ENCODE peak calls at places on chromosomes 6 and 20, in six cellular contexts. Y, P, A, E, I and H are unnamed samples.

GRCh38 chr6:36082318-36082717 is 48.0 kb upstream of the MAPK13 start:
- DNase-seq in Y (no peak), P (no peak), A (no peak), E (no peak), I (no peak), H (no peak)

GRCh38 chr20:8152183-8152582 is 20.1 kb downstream of the PLCB1 start:
- DNase-seq in Y (no peak), P (no peak), A (no peak), E (peak; percentile 61), I (peak; percentile 65), H (no peak)

GRCh38 chr20:32636278-32636677 is 37.5 kb downstream of the C20orf203 start:
- DNase-seq in Y (no peak), P (no peak), A (no peak), E (no peak), I (peak; percentile 44), H (no peak)

GRCh38 chr6:41170547-41171160 is 7.7 kb upstream of the TREM2 start:
- DNase-seq in Y (no peak), P (no peak), A (no peak), E (no peak), I (no peak), H (no peak)

GRCh38 chr6:169965657-169966311 is 214.4 kb downstream of the ERMARD start:
- DNase-seq in Y (no peak), P (peak; percentile 9), A (no peak), E (no peak), I (no peak), H (no peak)

GRCh38 chr6:30743099-30744053 is 889 bp upstream of the FLOT1 start:
- DNase-seq in Y (no peak), P (peak; percentile 62), A (no peak), E (no peak), I (peak; percentile 33), H (no peak)

GRCh38 chr6:15575357-15576037 is 87.3 kb downstream of the DTNBP1 start:
- DNase-seq in Y (no peak), P (no peak), A (no peak), E (no peak), I (no peak), H (no peak)

GRCh38 chr6:166484863-166485262 is 101.6 kb downstream of the RAMACL start:
- DNase-seq in Y (peak; percentile 14), P (no peak), A (no peak), E (no peak), I (no peak), H (no peak)

GRCh38 chr6:162728177-162728571 is 400 bp downstream of the PACRG start:
- DNase-seq in Y (no peak), P (no peak), A (no peak), E (no peak), I (no peak), H (no peak)

GRCh38 chr6:13454286-13455221 is 32.8 kb downstream of the GFOD1 start:
- DNase-seq in Y (peak; percentile 77), P (no peak), A (no peak), E (peak; percentile 81), I (peak; percentile 85), H (no peak)

GRCh38 chr6:346389-347030 is 45.0 kb upstream of the IRF4 start:
- DNase-seq in Y (no peak), P (no peak), A (peak; percentile 34), E (peak; percentile 81), I (peak; percentile 48), H (peak; percentile 36)

GRCh38 chr6:13421425-13422057 is 65.9 kb downstream of the GFOD1 start:
- DNase-seq in Y (no peak), P (no peak), A (no peak), E (no peak), I (no peak), H (no peak)

GRCh38 chr6:72616406-72617015 is 5.4 kb upstream of the KCNQ5 start:
- DNase-seq in Y (no peak), P (no peak), A (peak; percentile 38), E (peak; percentile 59), I (peak; percentile 60), H (no peak)

GRCh38 chr20:36065427-36065998 is 89.0 kb upstream of the EPB41L1 start:
- DNase-seq in Y (no peak), P (no peak), A (no peak), E (no peak), I (no peak), H (no peak)

GRCh38 chr20:17873410-17874270 is 95.0 kb downstream of the SNX5 start:
- DNase-seq in Y (peak; percentile 91), P (peak; percentile 96), A (peak; percentile 90), E (peak; percentile 98), I (peak; percentile 96), H (no peak)

GRCh38 chr20:10352934-10353866 is 80.8 kb downstream of the MKKS start:
- DNase-seq in Y (no peak), P (no peak), A (peak; percentile 94), E (no peak), I (no peak), H (no peak)

GRCh38 chr6:158660331-158660730 is 10.5 kb downstream of the SYTL3 start:
- DNase-seq in Y (no peak), P (peak; percentile 63), A (no peak), E (peak; percentile 18), I (no peak), H (no peak)

GRCh38 chr6:127464881-127465459 is 5.8 kb upstream of the KIAA0408 start:
- DNase-seq in Y (peak; percentile 77), P (peak; percentile 57), A (peak; percentile 59), E (peak; percentile 81), I (peak; percentile 78), H (no peak)

GRCh38 chr6:33375143-33375649 is 16.4 kb upstream of the KIFC1 start:
- DNase-seq in Y (peak; percentile 77), P (peak; percentile 68), A (peak; percentile 89), E (peak; percentile 92), I (peak; percentile 84), H (peak; percentile 53)

GRCh38 chr6:117829594-117830319 is 77.3 kb upstream of the SLC35F1 start:
- DNase-seq in Y (no peak), P (no peak), A (peak; percentile 41), E (peak; percentile 4), I (peak; percentile 30), H (peak; percentile 3)
- TF ChIP-seq CTCF in Y (no peak), P (no peak), A (peak; percentile 63), E (peak; percentile 45), I (peak; percentile 56), H (peak; percentile 62)

DNA sequence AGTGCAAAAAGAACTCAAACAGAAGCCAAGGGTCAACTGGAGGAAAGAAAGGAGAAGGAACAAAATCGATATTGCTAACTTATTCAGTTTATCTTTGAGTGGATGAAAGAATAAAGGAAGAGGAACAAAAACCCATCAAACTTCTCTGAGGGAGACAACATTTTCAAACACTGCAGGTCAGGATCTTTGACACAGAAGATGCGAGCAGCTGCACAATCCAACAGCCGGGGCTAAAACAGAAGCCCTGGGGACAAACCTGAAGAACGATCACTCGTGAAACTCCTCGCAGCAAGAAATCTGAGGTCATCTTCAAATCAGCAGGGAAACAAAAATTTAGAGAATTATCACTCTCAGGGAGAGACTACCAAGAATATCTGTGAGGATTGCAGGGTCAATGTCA is 14.2 kb downstream of the SLC23A2 start:
- DNase-seq in Y (no peak), P (no peak), A (no peak), E (no peak), I (no peak), H (no peak)
- H3K4me3 ChIP-seq in Y (no peak overlapping the region), P (no peak overlapping the region), A (no peak overlapping the region), E (no peak overlapping the region), I (no peak overlapping the region), H (no peak overlapping the region)

DNA sequence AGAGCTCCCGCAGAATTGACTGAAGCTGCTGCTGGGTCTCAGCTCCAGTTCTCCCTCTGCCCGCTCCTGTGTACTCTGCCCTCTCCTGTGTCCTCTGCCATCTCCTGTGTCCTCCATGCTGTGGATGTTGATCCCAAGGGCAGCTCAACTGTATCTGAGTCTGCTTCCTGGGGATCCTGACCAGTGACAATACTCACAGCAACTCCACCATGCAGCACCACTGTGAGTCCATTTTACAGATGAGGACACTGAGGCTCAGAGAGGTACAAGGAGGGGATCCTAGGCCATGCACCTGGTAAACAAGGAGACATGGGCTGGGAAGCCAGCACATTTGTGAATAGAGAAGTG is 8.6 kb downstream of the TP53RK start:
- DNase-seq in Y (no peak), P (no peak), A (no peak), E (no peak), I (no peak), H (no peak)
- TF ChIP-seq CTCF in Y (no peak), P (no peak), A (no peak), E (no peak), I (no peak), H (no peak)

GRCh38 chr6:37137201-37137880 is 32.6 kb upstream of the PIM1 start:
- DNase-seq in Y (no peak), P (peak; percentile 30), A (peak; percentile 98), E (peak; percentile 98), I (peak; percentile 99), H (no peak)

GRCh38 chr6:37135835-37136694 is 33.9 kb upstream of the PIM1 start:
- DNase-seq in Y (no peak), P (peak; percentile 57), A (no peak), E (no peak), I (no peak), H (no peak)

GRCh38 chr6:37137881-37138568 is 31.9 kb upstream of the PIM1 start:
- DNase-seq in Y (no peak), P (no peak), A (peak; percentile 82), E (no peak), I (peak; percentile 83), H (no peak)

GRCh38 chr6:37134622-37135191 is 35.2 kb upstream of the PIM1 start:
- DNase-seq in Y (peak; percentile 76), P (peak; percentile 82), A (peak; percentile 81), E (peak; percentile 97), I (peak; percentile 96), H (no peak)

DNA sequence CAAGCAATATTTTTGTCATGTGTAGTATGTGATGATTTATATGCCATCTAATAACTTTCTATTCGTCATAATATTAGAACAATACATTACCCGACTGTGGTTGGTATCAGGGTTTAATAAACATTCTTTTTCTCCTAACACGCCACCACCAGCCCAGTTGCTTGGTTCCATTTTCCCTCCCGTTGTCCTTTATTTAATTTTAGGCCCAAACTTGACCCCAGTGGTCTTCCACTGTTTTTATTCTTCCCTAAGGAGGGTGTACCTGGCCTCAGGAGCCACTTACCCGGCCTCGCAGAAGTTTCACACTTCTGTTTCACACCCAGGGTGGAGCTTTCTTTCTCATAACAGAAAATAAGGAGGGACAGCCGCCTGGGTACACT is 33.1 kb upstream of the PIM1 start:
- DNase-seq in Y (no peak), P (no peak), A (no peak), E (no peak), I (no peak), H (no peak)
- H3K4me3 ChIP-seq in Y (no peak overlapping the region), P (no peak overlapping the region), A (peak overlapping the region; percentile 30), E (no peak overlapping the region), I (no peak overlapping the region), H (no peak overlapping the region)

GRCh38 chr20:11585752-11586352 is 331.8 kb upstream of the BTBD3 start:
- DNase-seq in Y (no peak), P (no peak), A (peak; percentile 19), E (peak; percentile 2), I (peak; percentile 22), H (no peak)
- TF ChIP-seq CTCF in Y (no peak), P (no peak), A (peak; percentile 47), E (peak; percentile 45), I (peak; percentile 40), H (peak; percentile 30)